ENCODE peak calls at places on chromosomes 3 and 15, in seven cellular contexts. M, Z, Y, V, S, E and P are unnamed samples.

GRCh38 chr3:160576621-160577020 is 11.2 kb upstream of the KPNA4 start:
- DNase-seq in M (no peak), Z (no peak), Y (no peak), V (no peak), S (no peak), E (no peak), P (no peak)

GRCh38 chr3:71964170-71964569 is 179.2 kb upstream of the PROK2 start:
- DNase-seq in M (no peak), Z (no peak), Y (no peak), V (peak; percentile 84), S (no peak), E (no peak), P (no peak)

GRCh38 chr3:184110316-184110725 is 13.5 kb downstream of the HTR3E start:
- DNase-seq in M (no peak), Z (no peak), Y (no peak), V (no peak), S (no peak), E (no peak), P (no peak)

GRCh38 chr3:42051384-42052131 is 39.6 kb upstream of the TRAK1 start:
- DNase-seq in M (no peak), Z (no peak), Y (no peak), V (no peak), S (no peak), E (no peak), P (no peak)

GRCh38 chr15:99537344-99537743 is 28.4 kb upstream of the MEF2A start:
- DNase-seq in M (no peak), Z (no peak), Y (no peak), V (no peak), S (peak; percentile 29), E (peak; percentile 88), P (no peak)

GRCh38 chr15:67947254-67948039 is 106.7 kb upstream of the PIAS1 start:
- DNase-seq in M (no peak), Z (no peak), Y (no peak), V (no peak), S (no peak), E (no peak), P (no peak)

GRCh38 chr3:65080432-65080831 is 392.6 kb upstream of the ADAMTS9 start:
- DNase-seq in M (no peak), Z (no peak), Y (no peak), V (no peak), S (no peak), E (no peak), P (no peak)

GRCh38 chr3:194540268-194540937 is 53.6 kb upstream of the ATP13A3 start:
- DNase-seq in M (peak; percentile 76), Z (peak; percentile 2), Y (no peak), V (no peak), S (peak; percentile 65), E (no peak), P (peak; percentile 72)